ENCODE peak calls at places on chromosomes 12 and 14, in six cellular contexts. P, E, Q, O, D and H are unnamed samples.
A peak's percentile ranks its signal among the peaks of the same experiment; 100 is the strongest.

GRCh38 chr12:128755565-128755964 is 68.2 kb downstream of the SLC15A4 start:
- DNase-seq in P (no peak), E (no peak), Q (no peak), O (no peak), D (no peak), H (no peak)

GRCh38 chr12:113391145-113391544 is 12.5 kb downstream of the SDS start:
- DNase-seq in P (no peak), E (no peak), Q (no peak), O (no peak), D (no peak), H (no peak)

GRCh38 chr14:102215522-102216250 is 76.0 kb downstream of the WDR20 start:
- DNase-seq in P (no peak), E (no peak), Q (no peak), O (no peak), D (no peak), H (no peak)

GRCh38 chr12:65565601-65566560 is 258.4 kb upstream of the HMGA2 start:
- DNase-seq in P (no peak), E (no peak), Q (no peak), O (no peak), D (no peak), H (no peak)

GRCh38 chr12:19972325-19973288 is 395.7 kb upstream of the PDE3A start:
- DNase-seq in P (no peak), E (no peak), Q (no peak), O (no peak), D (no peak), H (no peak)

GRCh38 chr12:3491938-3492867 is 1.2 kb downstream of the PRMT8 start:
- DNase-seq in P (no peak), E (no peak), Q (peak; percentile 15), O (peak; percentile 59), D (peak; percentile 37), H (peak; percentile 71)

GRCh38 chr14:92607702-92608429 is 94.3 kb downstream of the RIN3 start:
- DNase-seq in P (no peak), E (no peak), Q (no peak), O (no peak), D (no peak), H (no peak)

GRCh38 chr12:95224202-95225170 is 6.9 kb downstream of the VEZT start:
- DNase-seq in P (no peak), E (no peak), Q (no peak), O (no peak), D (no peak), H (no peak)

GRCh38 chr12:122921917-122922316 is 26.0 kb upstream of the VPS37B start:
- DNase-seq in P (no peak), E (no peak), Q (no peak), O (no peak), D (no peak), H (no peak)

GRCh38 chr12:49284672-49285071 is 10.3 kb upstream of the PRPH start:
- DNase-seq in P (no peak), E (no peak), Q (no peak), O (no peak), D (no peak), H (peak; percentile 1)

GRCh38 chr12:23941780-23942179 is 7.7 kb downstream of the SOX5 start:
- DNase-seq in P (no peak), E (no peak), Q (no peak), O (no peak), D (no peak), H (no peak)